ENCODE peak calls at places on chromosomes 5 and 9, in four cellular contexts. U is WTC11, K is SK-N-SH, T is K562. V is an unnamed sample.

GRCh38 chr5:8474569-8474930 is 605.6 kb downstream of the MTRR start:
- DNase-seq in U (no peak), K (no peak), T (no peak), V (no peak)

GRCh38 chr5:96177303-96177869 is 215.7 kb upstream of the ELL2 start:
- DNase-seq in U (no peak), K (peak; percentile 15), T (no peak), V (no peak)

GRCh38 chr9:137740311-137740710 is 121.5 kb downstream of the EHMT1 start:
- DNase-seq in U (no peak), K (peak; percentile 90), T (no peak), V (no peak)

GRCh38 chr5:39399135-39400036 is 25.4 kb downstream of the DAB2 start:
- DNase-seq in U (no peak), K (no peak), T (peak; percentile 43), V (no peak)

GRCh38 chr9:113516840-113517577 is 53.5 kb downstream of the RGS3 start:
- DNase-seq in U (no peak), K (no peak), T (no peak), V (no peak)

GRCh38 chr5:57032151-57032551 is 80.2 kb upstream of the MIER3 start:
- DNase-seq in U (no peak), K (no peak), T (no peak), V (no peak)

GRCh38 chr9:14868772-14869583 is 41.2 kb downstream of the FREM1 start:
- DNase-seq in U (no peak), K (no peak), T (no peak), V (no peak)

GRCh38 chr9:84937086-84937670 is 267.6 kb downstream of the NTRK2 start:
- DNase-seq in U (peak; percentile 53), K (no peak), T (no peak), V (no peak)

GRCh38 chr5:92944903-92945629 is 636.0 kb downstream of the NR2F1-AS1 start:
- DNase-seq in U (no peak), K (no peak), T (no peak), V (no peak)

GRCh38 chr5:14212838-14213237 is 69.7 kb downstream of the TRIO start:
- DNase-seq in U (no peak), K (no peak), T (no peak), V (no peak)

GRCh38 chr5:113311301-113311700 is 123.5 kb downstream of the TSSK1B start:
- DNase-seq in U (no peak), K (no peak), T (no peak), V (no peak)

GRCh38 chr5:103211858-103212500 is 46.6 kb upstream of the MACIR start:
- DNase-seq in U (no peak), K (no peak), T (no peak), V (no peak)

GRCh38 chr9:98786750-98787510 is 9.4 kb downstream of the ANKS6 start:
- DNase-seq in U (no peak), K (no peak), T (no peak), V (no peak)

GRCh38 chr9:99411068-99411467 is 189.0 kb downstream of the SEC61B start:
- DNase-seq in U (no peak), K (no peak), T (no peak), V (no peak)

GRCh38 chr9:107480386-107480789 is 9.2 kb downstream of the KLF4 start:
- DNase-seq in U (no peak), K (no peak), T (no peak), V (no peak)

GRCh38 chr9:96854877-96855273 is 561 bp upstream of the ZNF782 start:
- DNase-seq in U (peak; percentile 49), K (no peak), T (no peak), V (no peak)

GRCh38 chr9:120770923-120771322 is 22.3 kb downstream of the FBXW2 start:
- DNase-seq in U (no peak), K (no peak), T (no peak), V (no peak)

GRCh38 chr9:136342191-136343120 is 15.1 kb downstream of the GPSM1 start:
- DNase-seq in U (peak; percentile 92), K (peak; percentile 87), T (peak; percentile 96), V (peak; percentile 100)

GRCh38 chr5:38596997-38597396 is 40.6 kb upstream of the LIFR start:
- DNase-seq in U (no peak), K (no peak), T (no peak), V (no peak)

GRCh38 chr5:172508471-172509404 is 54.4 kb upstream of the SH3PXD2B start:
- DNase-seq in U (no peak), K (no peak), T (no peak), V (no peak)

GRCh38 chr5:154590093-154590724 is 112.2 kb upstream of the HAND1 start:
- DNase-seq in U (no peak), K (no peak), T (no peak), V (no peak)

GRCh38 chr9:8604201-8604600 is 804.6 kb upstream of the DMAC1 start:
- DNase-seq in U (no peak), K (no peak), T (no peak), V (no peak)
- TF ChIP-seq TEAD4 in U (no peak), K (no peak), T (no peak), V (no peak)

GRCh38 chr9:133301253-133302230 is 26.5 kb upstream of the ABO start:
- DNase-seq in U (no peak), K (no peak), T (no peak), V (no peak)
- TF ChIP-seq TEAD4 in U (no peak), K (no peak), T (no peak), V (no peak)

GRCh38 chr5:170745481-170746061 is 38.0 kb upstream of the GABRP start:
- DNase-seq in U (peak; percentile 84), K (peak; percentile 86), T (no peak), V (peak; percentile 70)

GRCh38 chr5:170747851-170748250 is 35.7 kb upstream of the GABRP start:
- DNase-seq in U (peak; percentile 72), K (peak; percentile 59), T (peak; percentile 39), V (no peak)

GRCh38 chr5:170747357-170747756 is 36.2 kb upstream of the GABRP start:
- DNase-seq in U (no peak), K (peak; percentile 39), T (no peak), V (no peak)

GRCh38 chr5:170746952-170747340 is 36.6 kb upstream of the GABRP start:
- DNase-seq in U (no peak), K (no peak), T (no peak), V (peak; percentile 37)

DNA sequence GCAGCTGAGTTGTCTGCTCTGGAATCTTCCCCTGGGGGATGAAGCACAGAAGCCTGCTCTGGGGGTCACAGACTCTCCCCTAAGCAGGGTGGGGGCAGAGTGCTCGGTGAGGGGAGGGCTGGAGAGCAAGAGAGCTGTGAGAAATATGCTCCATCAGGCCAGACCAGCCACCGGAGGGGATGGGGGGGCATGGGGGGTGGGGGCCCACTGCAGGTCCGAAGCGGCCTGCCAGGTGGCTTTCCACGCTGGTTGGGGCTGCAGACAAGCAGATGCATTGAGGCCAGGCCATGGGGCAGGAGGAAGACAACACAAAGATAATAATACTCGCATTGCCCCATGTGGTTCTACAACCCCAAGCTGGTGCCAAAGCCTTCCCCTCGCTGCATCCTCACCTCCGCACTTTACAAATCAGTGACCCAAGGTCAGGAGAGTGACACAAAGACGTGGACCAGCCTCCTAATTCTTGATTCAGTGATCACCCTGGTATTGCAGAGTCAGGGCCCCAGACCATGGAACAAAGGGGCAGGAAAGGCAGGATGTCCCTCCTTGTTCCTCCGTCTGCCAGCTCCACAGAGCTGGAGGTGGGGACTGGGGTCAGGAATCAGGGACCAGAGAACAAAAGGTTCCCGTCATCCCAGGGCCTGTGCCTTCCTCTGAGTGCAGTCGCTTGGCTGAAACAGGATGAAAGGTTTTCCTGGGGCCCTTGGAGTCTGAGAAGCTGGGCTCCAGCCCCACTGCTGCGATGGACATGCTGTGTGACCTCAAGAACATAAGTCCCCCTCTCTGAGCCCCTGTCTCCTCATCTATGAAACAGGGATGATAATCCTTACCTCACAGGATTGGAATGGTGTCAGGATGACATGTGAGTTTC is 37.2 kb upstream of the GABRP start:
- DNase-seq in U (no peak), K (no peak), T (no peak), V (peak; percentile 46)
- TF ChIP-seq TEAD4 in U (no peak), K (no peak), T (no peak), V (no peak)

DNA sequence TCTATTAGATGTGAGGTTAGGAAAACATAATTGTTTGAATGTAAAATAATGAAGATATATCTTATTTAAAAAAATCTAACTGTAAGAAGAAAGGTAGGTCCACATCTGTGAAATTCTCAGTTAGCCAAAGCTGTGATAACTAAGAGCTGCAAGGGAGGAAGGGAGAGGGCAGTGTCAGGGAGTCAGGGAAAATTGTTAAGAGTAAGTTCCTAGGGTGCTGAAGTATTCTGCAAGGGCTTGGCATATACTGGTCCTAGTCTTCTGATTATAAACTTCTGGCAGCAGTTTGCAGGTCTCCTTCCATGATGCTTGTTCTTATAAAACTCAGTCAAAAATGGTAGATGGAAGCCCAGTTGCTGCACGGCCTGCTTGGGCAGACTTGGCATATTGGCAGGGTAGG is 233.2 kb downstream of the NMUR2 start:
- DNase-seq in U (no peak), K (no peak), T (no peak), V (no peak)
- TF ChIP-seq TEAD4 in U (no peak), K (no peak), T (no peak), V (no peak)

DNA sequence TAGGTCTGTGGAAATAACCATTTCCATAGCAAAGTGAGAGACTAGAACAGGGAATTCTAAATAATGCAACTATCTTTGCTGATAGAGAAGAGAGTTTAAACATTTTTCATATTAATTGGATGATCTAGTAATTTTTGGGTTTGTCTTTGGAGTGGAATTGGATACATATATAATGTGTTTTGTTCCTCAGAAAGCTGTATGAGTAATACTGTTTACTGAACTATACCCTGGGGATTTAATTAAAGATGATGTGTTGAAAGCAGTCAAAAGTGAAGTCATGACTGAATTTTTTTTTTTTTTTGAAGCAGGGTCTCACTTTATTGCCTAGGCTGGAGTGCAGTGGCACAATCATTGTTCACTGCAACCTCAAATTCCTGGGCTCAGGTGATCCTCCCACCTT is 17.9 kb downstream of the FER start:
- DNase-seq in U (no peak), K (no peak), T (no peak), V (no peak)
- TF ChIP-seq TEAD4 in U (no peak), K (no peak), T (no peak), V (no peak)

DNA sequence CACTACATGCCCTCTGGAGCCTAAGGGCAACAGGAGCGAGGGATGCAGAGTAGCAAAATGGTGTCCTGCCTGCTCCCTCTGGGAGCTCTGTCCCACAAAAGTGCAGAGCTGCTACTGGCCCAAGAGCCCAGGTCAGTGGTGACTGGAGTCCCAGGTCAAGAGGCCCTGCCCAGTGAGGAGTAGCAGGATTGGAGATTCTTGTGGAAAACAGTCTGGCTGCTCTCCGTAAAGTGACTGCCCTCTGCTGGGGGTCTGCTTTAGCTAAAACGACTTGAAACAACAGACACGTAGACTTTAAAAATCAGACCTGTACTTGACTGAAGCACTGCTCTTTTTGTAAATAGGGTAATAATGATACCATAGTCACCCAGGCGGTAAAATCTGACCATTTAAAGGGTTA is 917.0 kb downstream of the MAT2B start:
- DNase-seq in U (peak; percentile 59), K (no peak), T (no peak), V (peak; percentile 31)
- TF ChIP-seq TEAD4 in U (no peak), K (no peak), T (no peak), V (no peak)

DNA sequence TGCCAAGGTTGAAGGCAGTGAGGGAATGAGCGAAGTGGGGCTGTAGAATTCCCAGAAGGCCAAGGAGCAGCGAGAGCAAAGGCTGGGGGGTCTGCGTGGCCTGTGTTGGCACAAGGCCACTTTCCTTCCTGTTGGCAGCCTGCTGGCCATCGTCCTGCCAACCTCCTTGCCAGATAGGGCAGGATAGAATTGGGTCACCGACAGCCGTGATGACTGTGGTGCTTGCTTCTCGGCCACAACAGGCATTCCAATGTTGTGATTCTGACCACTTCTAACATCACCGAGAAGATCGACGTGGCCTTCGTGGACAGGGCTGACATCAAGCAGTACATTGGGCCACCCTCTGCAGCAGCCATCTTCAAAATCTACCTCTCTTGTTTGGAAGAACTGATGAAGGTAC is 18.9 kb downstream of the TRIP13 start:
- DNase-seq in U (no peak), K (no peak), T (no peak), V (no peak)
- TF ChIP-seq TEAD4 in U (no peak), K (no peak), T (no peak), V (no peak)

V was measured in H1.